ENCODE peak calls at places on chromosomes 1 and 21, in nine cellular contexts. One of them, this sample, is unnamed.

GRCh38 chr1:72649211-72649888 is 367.0 kb upstream of the NEGR1 start:
- DNase-seq in AG09319: no peak
- DNase-seq in cardiac muscle cell: no peak
- DNase-seq in GM23338: no peak
- DNase-seq in cardiac fibroblast: no peak
- DNase-seq in foreskin keratinocyte: no peak
- DNase-seq in WTC11: no peak
- DNase-seq in left lung: peak
- DNase-seq in uterus: no peak
- DNase-seq in this sample: no peak

GRCh38 chr21:34640858-34641257 is 25.9 kb upstream of the RCAN1 start:
- DNase-seq in left lung: no peak
- DNase-seq in foreskin keratinocyte: peak
- DNase-seq in cardiac muscle cell: peak
- DNase-seq in AG09319: peak
- DNase-seq in WTC11: no peak
- DNase-seq in uterus: no peak
- DNase-seq in cardiac fibroblast: peak
- DNase-seq in GM23338: no peak
- DNase-seq in this sample: no peak

GRCh38 chr1:187001198-187001904 is 172.6 kb downstream of the PLA2G4A start:
- DNase-seq in AG09319: peak
- DNase-seq in WTC11: no peak
- DNase-seq in left lung: no peak
- DNase-seq in foreskin keratinocyte: peak
- DNase-seq in uterus: no peak
- DNase-seq in cardiac fibroblast: peak
- DNase-seq in cardiac muscle cell: peak
- DNase-seq in GM23338: no peak
- DNase-seq in this sample: no peak

GRCh38 chr1:178912597-178912996 is 41.7 kb upstream of the ANGPTL1 start:
- DNase-seq in WTC11: no peak
- DNase-seq in left lung: no peak
- DNase-seq in cardiac fibroblast: no peak
- DNase-seq in GM23338: no peak
- DNase-seq in uterus: no peak
- DNase-seq in foreskin keratinocyte: no peak
- DNase-seq in cardiac muscle cell: no peak
- DNase-seq in AG09319: no peak
- DNase-seq in this sample: no peak

GRCh38 chr1:12121212-12122000 is 45.4 kb upstream of the TNFRSF1B start:
- DNase-seq in AG09319: peak
- DNase-seq in uterus: no peak
- DNase-seq in cardiac muscle cell: peak
- DNase-seq in left lung: peak
- DNase-seq in WTC11: no peak
- DNase-seq in foreskin keratinocyte: no peak
- DNase-seq in GM23338: no peak
- DNase-seq in cardiac fibroblast: peak
- DNase-seq in this sample: peak

GRCh38 chr21:36845070-36845469 is 121.4 kb downstream of the HLCS start:
- DNase-seq in uterus: no peak
- DNase-seq in WTC11: no peak
- DNase-seq in cardiac muscle cell: no peak
- DNase-seq in cardiac fibroblast: no peak
- DNase-seq in AG09319: no peak
- DNase-seq in GM23338: no peak
- DNase-seq in left lung: no peak
- DNase-seq in foreskin keratinocyte: no peak
- DNase-seq in this sample: no peak

GRCh38 chr1:58773406-58773840 is 10.4 kb downstream of the JUN start:
- DNase-seq in foreskin keratinocyte: no peak
- DNase-seq in cardiac fibroblast: peak
- DNase-seq in uterus: peak
- DNase-seq in AG09319: no peak
- DNase-seq in GM23338: no peak
- DNase-seq in cardiac muscle cell: peak
- DNase-seq in left lung: no peak
- DNase-seq in WTC11: no peak
- DNase-seq in this sample: peak

GRCh38 chr1:20446796-20447195 is 39.2 kb downstream of the CAMK2N1 start:
- DNase-seq in cardiac fibroblast: no peak
- DNase-seq in AG09319: no peak
- DNase-seq in foreskin keratinocyte: no peak
- DNase-seq in cardiac muscle cell: peak
- DNase-seq in WTC11: no peak
- DNase-seq in GM23338: no peak
- DNase-seq in uterus: no peak
- DNase-seq in left lung: no peak
- DNase-seq in this sample: no peak

GRCh38 chr21:33546076-33546475 is 3.2 kb downstream of the SON start:
- DNase-seq in AG09319: no peak
- DNase-seq in cardiac fibroblast: no peak
- DNase-seq in WTC11: no peak
- DNase-seq in left lung: no peak
- DNase-seq in GM23338: no peak
- DNase-seq in uterus: no peak
- DNase-seq in cardiac muscle cell: no peak
- DNase-seq in foreskin keratinocyte: no peak
- DNase-seq in this sample: no peak

GRCh38 chr1:205680073-205680851 is at the start of gene SLC45A3:
- DNase-seq in uterus: peak
- DNase-seq in GM23338: peak
- DNase-seq in WTC11: peak
- DNase-seq in cardiac fibroblast: peak
- DNase-seq in AG09319: no peak
- DNase-seq in left lung: peak
- DNase-seq in cardiac muscle cell: no peak
- DNase-seq in foreskin keratinocyte: no peak
- DNase-seq in this sample: peak

GRCh38 chr1:156291226-156292061 is 4.0 kb downstream of the GLMP start:
- DNase-seq in cardiac muscle cell: peak
- DNase-seq in WTC11: peak
- DNase-seq in uterus: peak
- DNase-seq in GM23338: peak
- DNase-seq in foreskin keratinocyte: no peak
- DNase-seq in left lung: peak
- DNase-seq in cardiac fibroblast: peak
- DNase-seq in AG09319: peak
- DNase-seq in this sample: peak

GRCh38 chr1:160996195-160996594 is 24.8 kb downstream of the F11R start:
- DNase-seq in AG09319: no peak
- DNase-seq in uterus: no peak
- DNase-seq in left lung: no peak
- DNase-seq in foreskin keratinocyte: peak
- DNase-seq in GM23338: no peak
- DNase-seq in WTC11: no peak
- DNase-seq in cardiac fibroblast: no peak
- DNase-seq in cardiac muscle cell: no peak
- DNase-seq in this sample: no peak

GRCh38 chr21:14918542-14918941 is 146.3 kb downstream of the NRIP1 start:
- DNase-seq in AG09319: no peak
- DNase-seq in GM23338: no peak
- DNase-seq in left lung: no peak
- DNase-seq in WTC11: no peak
- DNase-seq in uterus: no peak
- DNase-seq in cardiac fibroblast: peak
- DNase-seq in foreskin keratinocyte: no peak
- DNase-seq in cardiac muscle cell: peak
- DNase-seq in this sample: no peak

GRCh38 chr1:119635801-119636390 is 12.2 kb downstream of the ZNF697 start:
- DNase-seq in WTC11: no peak
- DNase-seq in uterus: no peak
- DNase-seq in cardiac muscle cell: peak
- DNase-seq in cardiac fibroblast: peak
- DNase-seq in foreskin keratinocyte: no peak
- DNase-seq in left lung: no peak
- DNase-seq in GM23338: no peak
- DNase-seq in AG09319: no peak
- DNase-seq in this sample: no peak

GRCh38 chr1:66733348-66734017 is 18.8 kb upstream of the DYNLT5 start:
- DNase-seq in cardiac fibroblast: no peak
- DNase-seq in uterus: no peak
- DNase-seq in WTC11: no peak
- DNase-seq in AG09319: no peak
- DNase-seq in left lung: no peak
- DNase-seq in foreskin keratinocyte: peak
- DNase-seq in cardiac muscle cell: no peak
- DNase-seq in GM23338: no peak
- DNase-seq in this sample: no peak

GRCh38 chr1:89047734-89048133 is 17.3 kb downstream of the GBP1 start:
- DNase-seq in foreskin keratinocyte: no peak
- DNase-seq in GM23338: no peak
- DNase-seq in cardiac fibroblast: peak
- DNase-seq in uterus: no peak
- DNase-seq in WTC11: no peak
- DNase-seq in AG09319: no peak
- DNase-seq in left lung: no peak
- DNase-seq in cardiac muscle cell: peak
- DNase-seq in this sample: no peak

GRCh38 chr21:25273945-25274344 is 333.3 kb downstream of the MRPL39 start:
- DNase-seq in WTC11: no peak
- DNase-seq in cardiac fibroblast: no peak
- DNase-seq in left lung: no peak
- DNase-seq in GM23338: no peak
- DNase-seq in cardiac muscle cell: no peak
- DNase-seq in uterus: no peak
- DNase-seq in AG09319: no peak
- DNase-seq in foreskin keratinocyte: no peak
- DNase-seq in this sample: no peak

DNA sequence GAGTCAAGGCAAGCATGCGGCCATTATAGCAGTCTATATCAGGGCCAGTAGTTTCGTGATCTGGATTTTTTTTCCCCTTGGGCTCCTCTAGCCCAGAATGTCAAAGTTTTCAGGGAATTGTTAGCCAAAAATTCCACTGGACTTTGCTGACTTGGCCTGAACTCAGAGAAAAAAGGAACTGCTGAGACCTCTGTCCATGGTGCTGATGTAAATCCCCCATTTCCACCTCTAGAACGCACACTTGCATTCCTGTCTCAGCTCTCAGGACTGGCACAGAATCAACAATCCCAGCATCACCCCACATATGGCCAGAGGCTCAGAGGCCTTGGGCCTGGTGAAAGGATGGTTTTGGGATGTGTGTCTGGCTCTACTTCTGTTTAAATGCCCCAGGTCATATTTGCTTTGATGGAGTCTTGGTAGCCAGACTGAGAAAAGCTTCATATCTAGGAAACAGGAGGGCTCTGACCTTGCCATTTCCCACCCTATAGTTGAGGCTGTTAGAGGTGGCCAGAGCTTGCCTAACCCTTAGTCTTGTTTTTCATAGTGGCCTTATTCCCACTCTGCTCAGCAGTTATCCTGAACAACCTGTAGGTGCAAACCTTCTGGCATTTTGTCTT is 16.9 kb upstream of the EFCAB14 start:
- DNase-seq in foreskin keratinocyte: no peak
- DNase-seq in cardiac fibroblast: peak
- DNase-seq in cardiac muscle cell: peak
- DNase-seq in WTC11: peak
- DNase-seq in uterus: no peak
- DNase-seq in left lung: no peak
- DNase-seq in AG09319: no peak
- DNase-seq in GM23338: peak
- DNase-seq in this sample: peak
- TF ChIP-seq CTCF in foreskin keratinocyte: peak
- TF ChIP-seq CTCF in cardiac fibroblast: peak
- TF ChIP-seq CTCF in cardiac muscle cell: peak
- TF ChIP-seq CTCF in WTC11: no peak
- TF ChIP-seq CTCF in uterus: peak
- TF ChIP-seq CTCF in left lung: no peak
- TF ChIP-seq CTCF in AG09319: peak
- TF ChIP-seq CTCF in GM23338: peak
- TF ChIP-seq CTCF in this sample: no peak

DNA sequence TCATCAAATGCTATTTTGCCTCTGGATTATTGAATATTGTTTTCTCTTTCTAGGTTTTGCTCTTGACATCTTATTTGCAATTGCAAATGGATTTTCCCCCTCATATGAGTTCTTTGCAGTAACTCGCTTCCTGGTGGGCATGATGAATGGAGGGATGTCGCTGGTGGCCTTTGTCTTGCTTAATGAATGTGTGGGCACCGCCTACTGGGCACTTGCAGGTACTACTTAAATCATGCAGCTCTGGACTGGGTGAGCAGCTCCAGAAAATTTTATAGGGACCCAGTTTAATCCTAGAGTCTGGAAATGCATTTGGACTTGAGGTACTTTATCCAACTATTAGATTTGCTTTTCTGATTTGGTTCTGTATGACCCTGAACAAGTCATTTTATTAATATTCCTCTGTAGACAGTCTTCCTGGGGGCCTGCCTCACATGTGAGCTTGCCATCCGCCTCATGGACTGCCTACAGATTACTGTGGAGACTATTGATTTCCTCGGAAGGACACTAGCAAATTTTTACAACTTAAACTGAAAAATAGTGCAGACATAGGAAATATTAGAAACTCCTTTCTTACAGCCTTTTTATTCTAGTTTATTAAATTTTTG is 44.5 kb downstream of the SLC22A15 start:
- DNase-seq in left lung: no peak
- DNase-seq in AG09319: peak
- DNase-seq in foreskin keratinocyte: no peak
- DNase-seq in GM23338: peak
- DNase-seq in cardiac muscle cell: peak
- DNase-seq in cardiac fibroblast: peak
- DNase-seq in uterus: no peak
- DNase-seq in WTC11: peak
- DNase-seq in this sample: peak
- TF ChIP-seq CTCF in left lung: peak
- TF ChIP-seq CTCF in AG09319: peak
- TF ChIP-seq CTCF in foreskin keratinocyte: peak
- TF ChIP-seq CTCF in GM23338: peak
- TF ChIP-seq CTCF in cardiac muscle cell: peak
- TF ChIP-seq CTCF in cardiac fibroblast: peak
- TF ChIP-seq CTCF in uterus: no peak
- TF ChIP-seq CTCF in WTC11: peak
- TF ChIP-seq CTCF in this sample: peak

DNA sequence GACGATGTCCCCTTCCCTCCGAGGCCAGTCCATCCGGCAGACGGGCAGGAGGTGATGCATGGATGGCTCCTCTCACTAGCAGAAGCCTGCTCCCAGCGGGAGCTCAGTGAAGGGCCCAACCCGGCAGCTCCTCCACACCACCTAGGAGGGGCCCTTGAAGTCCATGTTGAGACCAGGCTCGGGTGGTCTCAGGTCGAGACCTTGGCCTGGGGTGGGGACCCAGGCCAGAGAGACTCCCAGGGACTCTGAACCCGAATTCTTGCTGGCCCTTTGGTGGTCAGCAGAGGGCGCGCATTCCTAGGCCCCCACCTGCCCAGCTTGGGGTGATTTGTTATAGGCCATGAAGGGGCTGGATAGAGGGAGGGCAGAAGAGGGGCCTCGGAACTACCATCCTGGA is 642 bp upstream of the NT5C1A start:
- DNase-seq in WTC11: peak
- DNase-seq in cardiac fibroblast: no peak
- DNase-seq in left lung: no peak
- DNase-seq in foreskin keratinocyte: no peak
- DNase-seq in uterus: no peak
- DNase-seq in AG09319: no peak
- DNase-seq in GM23338: peak
- DNase-seq in cardiac muscle cell: peak
- DNase-seq in this sample: peak
- TF ChIP-seq CTCF in WTC11: peak
- TF ChIP-seq CTCF in cardiac fibroblast: peak
- TF ChIP-seq CTCF in left lung: no peak
- TF ChIP-seq CTCF in foreskin keratinocyte: peak
- TF ChIP-seq CTCF in uterus: no peak
- TF ChIP-seq CTCF in AG09319: peak
- TF ChIP-seq CTCF in GM23338: peak
- TF ChIP-seq CTCF in cardiac muscle cell: peak
- TF ChIP-seq CTCF in this sample: peak

GRCh38 chr1:8814870-8815269 is 2.6 kb downstream of the RERE start:
- DNase-seq in AG09319: no peak
- DNase-seq in WTC11: no peak
- DNase-seq in cardiac fibroblast: no peak
- DNase-seq in left lung: no peak
- DNase-seq in uterus: no peak
- DNase-seq in cardiac muscle cell: no peak
- DNase-seq in foreskin keratinocyte: no peak
- DNase-seq in GM23338: peak
- DNase-seq in this sample: no peak
- TF ChIP-seq CTCF in AG09319: no peak
- TF ChIP-seq CTCF in WTC11: no peak
- TF ChIP-seq CTCF in cardiac fibroblast: no peak
- TF ChIP-seq CTCF in left lung: no peak
- TF ChIP-seq CTCF in uterus: peak
- TF ChIP-seq CTCF in cardiac muscle cell: peak
- TF ChIP-seq CTCF in foreskin keratinocyte: peak
- TF ChIP-seq CTCF in GM23338: peak
- TF ChIP-seq CTCF in this sample: no peak

This sample was measured in activated CD8-positive, alpha-beta T cell treated with anti-CD3 and anti-CD28 coated beads for 36 hours.